ENCODE peak calls at places on chromosome X, in seven cellular contexts. One of them, this sample, is unnamed.

GRCh38 chrX:15816886-15817285 is 26.6 kb downstream of the ZRSR2 start:
- DNase-seq in upper lobe of left lung: peak; percentile 23
- DNase-seq in transverse colon: no peak
- DNase-seq in SK-N-SH: peak; percentile 29
- DNase-seq in HCT116: no peak
- DNase-seq in stomach: no peak
- DNase-seq in K562: no peak
- DNase-seq in this sample: no peak

GRCh38 chrX:96407043-96407442 is 277.6 kb upstream of the DIAPH2 start:
- DNase-seq in SK-N-SH: no peak
- DNase-seq in K562: no peak
- DNase-seq in HCT116: no peak
- DNase-seq in stomach: peak; percentile 51
- DNase-seq in upper lobe of left lung: peak; percentile 23
- DNase-seq in transverse colon: peak; percentile 45
- DNase-seq in this sample: no peak

GRCh38 chrX:46180258-46180687 is 364.9 kb downstream of the ZNF674 start:
- DNase-seq in transverse colon: no peak
- DNase-seq in K562: no peak
- DNase-seq in SK-N-SH: no peak
- DNase-seq in stomach: no peak
- DNase-seq in upper lobe of left lung: no peak
- DNase-seq in HCT116: peak; percentile 85
- DNase-seq in this sample: no peak

GRCh38 chrX:127596882-127597281 is 455.3 kb downstream of the ACTRT1 start:
- DNase-seq in HCT116: no peak
- DNase-seq in stomach: no peak
- DNase-seq in SK-N-SH: no peak
- DNase-seq in transverse colon: no peak
- DNase-seq in K562: no peak
- DNase-seq in upper lobe of left lung: no peak
- DNase-seq in this sample: no peak

GRCh38 chrX:550514-550913 is 80.1 kb upstream of the SHOX start:
- DNase-seq in SK-N-SH: no peak
- DNase-seq in HCT116: no peak
- DNase-seq in K562: no peak
- DNase-seq in upper lobe of left lung: no peak
- DNase-seq in stomach: no peak
- DNase-seq in transverse colon: no peak
- DNase-seq in this sample: no peak

GRCh38 chrX:9635805-9636204 is 129.8 kb downstream of the GPR143 start:
- DNase-seq in SK-N-SH: no peak
- DNase-seq in HCT116: no peak
- DNase-seq in K562: no peak
- DNase-seq in upper lobe of left lung: no peak
- DNase-seq in stomach: no peak
- DNase-seq in transverse colon: no peak
- DNase-seq in this sample: no peak

GRCh38 chrX:41397768-41398167 is 49.4 kb upstream of the NYX start:
- DNase-seq in HCT116: no peak
- DNase-seq in upper lobe of left lung: no peak
- DNase-seq in transverse colon: peak; percentile 22
- DNase-seq in SK-N-SH: no peak
- DNase-seq in K562: no peak
- DNase-seq in stomach: no peak
- DNase-seq in this sample: no peak

GRCh38 chrX:15469613-15470012 is 23.5 kb downstream of the PIR start:
- DNase-seq in HCT116: no peak
- DNase-seq in transverse colon: no peak
- DNase-seq in SK-N-SH: no peak
- DNase-seq in K562: no peak
- DNase-seq in upper lobe of left lung: no peak
- DNase-seq in stomach: no peak
- DNase-seq in this sample: no peak

GRCh38 chrX:139508099-139508498 is 22.4 kb upstream of the F9 start:
- DNase-seq in stomach: no peak
- DNase-seq in upper lobe of left lung: no peak
- DNase-seq in SK-N-SH: no peak
- DNase-seq in transverse colon: no peak
- DNase-seq in K562: no peak
- DNase-seq in HCT116: no peak
- DNase-seq in this sample: no peak

GRCh38 chrX:107454302-107454701 is 4.8 kb downstream of the FRMPD3 start:
- DNase-seq in HCT116: peak; percentile 55
- DNase-seq in transverse colon: no peak
- DNase-seq in stomach: no peak
- DNase-seq in upper lobe of left lung: no peak
- DNase-seq in K562: no peak
- DNase-seq in SK-N-SH: no peak
- DNase-seq in this sample: no peak

GRCh38 chrX:8731579-8732395 is at the start of gene ANOS1:
- DNase-seq in K562: no peak
- DNase-seq in upper lobe of left lung: peak; percentile 79
- DNase-seq in SK-N-SH: peak; percentile 58
- DNase-seq in transverse colon: no peak
- DNase-seq in stomach: peak; percentile 47
- DNase-seq in HCT116: no peak
- DNase-seq in this sample: no peak

GRCh38 chrX:71181558-71181909 is 36.9 kb downstream of the NLGN3 start:
- DNase-seq in K562: peak; percentile 12
- DNase-seq in SK-N-SH: peak; percentile 41
- DNase-seq in HCT116: no peak
- DNase-seq in upper lobe of left lung: no peak
- DNase-seq in transverse colon: peak; percentile 34
- DNase-seq in stomach: no peak
- DNase-seq in this sample: no peak

GRCh38 chrX:43939187-43939926 is 33.8 kb downstream of the NDP start:
- DNase-seq in upper lobe of left lung: no peak
- DNase-seq in HCT116: no peak
- DNase-seq in SK-N-SH: no peak
- DNase-seq in transverse colon: no peak
- DNase-seq in K562: no peak
- DNase-seq in stomach: no peak
- DNase-seq in this sample: no peak
- TF ChIP-seq CTCF in upper lobe of left lung: no peak
- TF ChIP-seq CTCF in HCT116: peak; percentile 38
- TF ChIP-seq CTCF in SK-N-SH: peak; percentile 41
- TF ChIP-seq CTCF in transverse colon: no peak
- TF ChIP-seq CTCF in K562: no peak
- TF ChIP-seq CTCF in stomach: no peak
- TF ChIP-seq CTCF in this sample: no peak

GRCh38 chrX:11408111-11408405 is 114.8 kb downstream of the AMELX start:
- DNase-seq in transverse colon: no peak
- DNase-seq in SK-N-SH: no peak
- DNase-seq in HCT116: no peak
- DNase-seq in stomach: no peak
- DNase-seq in upper lobe of left lung: no peak
- DNase-seq in K562: no peak
- DNase-seq in this sample: no peak
- TF ChIP-seq POLR2AphosphoS5 in transverse colon: no peak
- TF ChIP-seq POLR2AphosphoS5 in SK-N-SH: no peak
- TF ChIP-seq POLR2AphosphoS5 in HCT116: no peak
- TF ChIP-seq POLR2AphosphoS5 in stomach: no peak
- TF ChIP-seq POLR2AphosphoS5 in upper lobe of left lung: no peak
- TF ChIP-seq POLR2AphosphoS5 in K562: no peak
- TF ChIP-seq POLR2AphosphoS5 in this sample: no peak

DNA sequence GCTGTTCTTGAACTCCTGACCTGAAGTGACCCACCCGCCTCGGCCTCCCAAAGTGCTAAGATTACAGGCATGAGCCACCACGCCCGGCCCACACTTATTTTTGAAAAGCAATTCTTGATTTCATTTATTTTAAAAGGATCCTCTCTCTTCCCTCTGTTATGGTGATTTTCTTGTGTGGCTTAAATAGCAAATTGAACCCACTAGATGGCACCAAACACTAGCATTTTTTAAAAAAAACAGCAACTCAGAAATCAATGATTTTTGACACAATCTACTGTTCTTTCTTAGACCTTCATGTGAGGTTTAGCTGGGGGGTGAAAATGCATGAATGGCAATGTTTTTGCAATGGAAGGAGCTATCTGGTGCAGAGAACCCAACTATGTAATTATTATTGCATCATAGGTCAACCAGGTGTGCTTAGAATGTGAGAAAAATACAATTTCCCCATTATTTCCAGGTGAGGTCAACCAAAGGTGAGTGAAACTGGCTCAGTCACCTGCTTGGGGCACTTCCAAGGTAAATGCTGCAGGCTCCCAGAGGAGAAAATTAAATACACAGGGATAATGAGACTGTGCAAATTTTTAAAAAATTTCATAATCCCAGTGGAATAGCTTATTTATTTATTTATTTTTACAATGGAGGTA is 226.6 kb upstream of the PRKX start:
- DNase-seq in transverse colon: no peak
- DNase-seq in SK-N-SH: peak; percentile 38
- DNase-seq in stomach: no peak
- DNase-seq in HCT116: peak; percentile 15
- DNase-seq in upper lobe of left lung: no peak
- DNase-seq in K562: no peak
- DNase-seq in this sample: no peak
- TF ChIP-seq CTCF in transverse colon: no peak
- TF ChIP-seq CTCF in SK-N-SH: peak; percentile 71
- TF ChIP-seq CTCF in stomach: no peak
- TF ChIP-seq CTCF in HCT116: peak; percentile 47
- TF ChIP-seq CTCF in upper lobe of left lung: no peak
- TF ChIP-seq CTCF in K562: no peak
- TF ChIP-seq CTCF in this sample: no peak

DNA sequence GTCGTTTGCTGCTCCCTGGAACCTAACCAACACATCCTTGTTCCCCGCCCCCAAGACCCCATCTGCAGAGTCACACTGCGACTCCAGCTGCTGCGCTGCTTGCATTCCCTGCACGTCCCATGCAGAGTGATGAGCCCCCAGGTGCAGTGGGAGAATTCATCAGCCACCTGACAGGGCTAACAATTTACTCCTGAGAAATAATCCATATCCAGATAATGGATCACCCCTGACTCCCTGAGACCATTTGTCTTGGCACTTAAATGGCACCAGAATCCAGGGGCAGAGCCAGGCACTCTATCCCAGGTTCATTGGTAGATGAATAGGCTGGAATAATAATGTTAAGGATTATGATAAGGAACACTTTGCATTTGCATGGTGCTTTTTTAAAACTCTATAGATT is 12.4 kb upstream of the ARHGAP36 start:
- DNase-seq in transverse colon: no peak
- DNase-seq in SK-N-SH: no peak
- DNase-seq in stomach: no peak
- DNase-seq in upper lobe of left lung: no peak
- DNase-seq in HCT116: no peak
- DNase-seq in K562: no peak
- DNase-seq in this sample: peak; percentile 56
- TF ChIP-seq POLR2AphosphoS5 in transverse colon: no peak
- TF ChIP-seq POLR2AphosphoS5 in SK-N-SH: no peak
- TF ChIP-seq POLR2AphosphoS5 in stomach: no peak
- TF ChIP-seq POLR2AphosphoS5 in upper lobe of left lung: no peak
- TF ChIP-seq POLR2AphosphoS5 in HCT116: no peak
- TF ChIP-seq POLR2AphosphoS5 in K562: no peak
- TF ChIP-seq POLR2AphosphoS5 in this sample: no peak

This sample was measured in vagina.